ENCODE peak calls at places on chromosome 21, in six cellular contexts. J is mesendoderm; T is sigmoid colon; O is left lung; U is brain microvascular endothelial cell; K is CD4-positive, alpha-beta memory T cell. Y is an unnamed sample.

GRCh38 chr21:38228115-38228514 is 28.7 kb upstream of the KCNJ15 start:
- DNase-seq in O (no peak), J (peak), T (no peak), K (no peak), U (no peak), Y (no peak)

GRCh38 chr21:27425172-27425571 is 458.3 kb upstream of the ADAMTS5 start:
- DNase-seq in U (no peak), O (no peak), K (no peak), T (no peak), J (peak), Y (no peak)

GRCh38 chr21:31656199-31657095 is 3.0 kb upstream of the SOD1 start:
- DNase-seq in J (no peak), O (no peak), U (no peak), T (no peak), K (no peak), Y (no peak)

GRCh38 chr21:15415541-15416261 is 314.1 kb upstream of the USP25 start:
- DNase-seq in K (no peak), O (no peak), U (no peak), T (no peak), J (no peak), Y (peak)

GRCh38 chr21:37183749-37184148 is 83.4 kb downstream of the VPS26C start:
- DNase-seq in T (no peak), J (no peak), O (no peak), U (no peak), K (no peak), Y (no peak)

GRCh38 chr21:36703123-36703522 is 4.2 kb downstream of the SIM2 start:
- DNase-seq in J (no peak), U (no peak), K (no peak), O (no peak), T (no peak), Y (no peak)

GRCh38 chr21:37000381-37000780 is 6.1 kb upstream of the RIPPLY3 start:
- DNase-seq in T (no peak), U (no peak), K (no peak), O (no peak), J (no peak), Y (no peak)

GRCh38 chr21:28333455-28334108 is 659.1 kb downstream of the LTN1 start:
- DNase-seq in T (no peak), U (no peak), K (no peak), J (no peak), O (no peak), Y (no peak)

GRCh38 chr21:15514073-15514946 is 215.5 kb upstream of the USP25 start:
- DNase-seq in J (peak), U (no peak), T (no peak), O (no peak), K (peak), Y (peak)

GRCh38 chr21:37792046-37792445 is 124.2 kb downstream of the KCNJ6 start:
- DNase-seq in U (peak), O (no peak), K (no peak), T (no peak), J (no peak), Y (no peak)

GRCh38 chr21:43916691-43917514 is 51.9 kb downstream of the AGPAT3 start:
- DNase-seq in J (no peak), O (peak), T (peak), K (peak), U (no peak), Y (peak)

GRCh38 chr21:34553199-34553952 is 41.4 kb upstream of the KCNE1 start:
- DNase-seq in T (no peak), U (peak), K (no peak), O (no peak), J (peak), Y (no peak)

GRCh38 chr21:32309906-32310460 is 11.3 kb downstream of the MRAP start:
- DNase-seq in U (no peak), J (peak), K (no peak), O (no peak), T (no peak), Y (no peak)

GRCh38 chr21:41976611-41977010 is 22.8 kb upstream of the C2CD2 start:
- DNase-seq in O (no peak), K (no peak), J (no peak), U (no peak), T (no peak), Y (no peak)

GRCh38 chr21:41979751-41980369 is 26.0 kb upstream of the C2CD2 start:
- DNase-seq in O (no peak), U (no peak), J (no peak), K (no peak), T (no peak), Y (no peak)

GRCh38 chr21:41977034-41977950 is 23.5 kb upstream of the C2CD2 start:
- DNase-seq in O (no peak), K (no peak), T (no peak), J (no peak), U (no peak), Y (no peak)

GRCh38 chr21:41980561-41980960 is 26.7 kb upstream of the C2CD2 start:
- DNase-seq in J (no peak), U (no peak), K (no peak), O (no peak), T (no peak), Y (no peak)

GRCh38 chr21:41979335-41979734 is 25.5 kb upstream of the C2CD2 start:
- DNase-seq in O (no peak), U (no peak), T (no peak), J (no peak), K (no peak), Y (no peak)
- H3K27ac ChIP-seq in O (no peak), U (no peak), T (no peak), J (no peak), K (no peak), Y (no peak)

GRCh38 chr21:25561668-25562641 is 45.3 kb downstream of the MRPL39 start:
- DNase-seq in K (peak), O (peak), T (peak), U (peak), J (peak), Y (peak)
- H3K27ac ChIP-seq in K (peak), O (peak), T (no peak), U (peak), J (no peak), Y (peak)

GRCh38 chr21:41168391-41169257 is 664 bp downstream of the BACE2 start:
- DNase-seq in O (peak), U (peak), T (peak), J (peak), K (no peak), Y (peak)
- H3K27ac ChIP-seq in O (peak), U (no peak), T (peak), J (no peak), K (no peak), Y (no peak)

GRCh38 chr21:16587141-16587570 is 857.4 kb downstream of the USP25 start:
- DNase-seq in J (peak), T (peak), K (no peak), O (no peak), U (peak), Y (no peak)
- H3K27ac ChIP-seq in J (no peak), T (peak), K (no peak), O (peak), U (peak), Y (no peak)

GRCh38 chr21:42469272-42469671 is 26.8 kb downstream of the RSPH1 start:
- DNase-seq in J (no peak), O (no peak), K (no peak), T (no peak), U (no peak), Y (no peak)
- H3K27ac ChIP-seq in J (no peak), O (no peak), K (no peak), T (peak), U (no peak), Y (no peak)

Y was measured in DND-41.